ENCODE peak calls at places on chromosomes 2 and 18, in nine cellular contexts. W is psoas muscle; C is CD4-positive, alpha-beta T cell; T is uterus; P is GM10248; U is neural crest cell; I is hepatocyte; M is HFFc6; R is mammary epithelial cell. Z is an unnamed sample.

GRCh38 chr2:227052879-227053278 is 111.1 kb downstream of the COL4A4 start:
- DNase-seq in W (no peak), C (no peak), T (no peak), P (no peak), U (no peak), I (no peak), M (no peak), R (no peak), Z (no peak)

GRCh38 chr2:215145611-215146010 is 7.2 kb upstream of the ABCA12 start:
- DNase-seq in W (no peak), C (no peak), T (no peak), P (no peak), U (no peak), I (no peak), M (no peak), R (no peak), Z (peak; percentile 24)

GRCh38 chr2:42618972-42619371 is 50.5 kb downstream of the MTA3 start:
- DNase-seq in W (no peak), C (no peak), T (no peak), P (no peak), U (no peak), I (no peak), M (peak; percentile 73), R (peak; percentile 77), Z (peak; percentile 47)

GRCh38 chr2:170121689-170122088 is 56.3 kb upstream of the MYO3B start:
- DNase-seq in W (no peak), C (no peak), T (no peak), P (no peak), U (no peak), I (no peak), M (no peak), R (no peak), Z (no peak)

GRCh38 chr18:41767960-41768359 is 187.1 kb upstream of the PIK3C3 start:
- DNase-seq in W (no peak), C (no peak), T (no peak), P (peak; percentile 21), U (no peak), I (peak; percentile 60), M (peak; percentile 60), R (peak; percentile 52), Z (peak; percentile 59)

GRCh38 chr2:47819834-47820233 is 36.9 kb downstream of the MSH6 start:
- DNase-seq in W (no peak), C (no peak), T (no peak), P (no peak), U (no peak), I (no peak), M (peak; percentile 54), R (peak; percentile 26), Z (peak; percentile 47)

GRCh38 chr2:127675335-127676261 is at the start of gene LIMS2:
- DNase-seq in W (no peak), C (no peak), T (peak; percentile 66), P (no peak), U (no peak), I (peak; percentile 42), M (peak; percentile 41), R (no peak), Z (no peak)

GRCh38 chr18:76722224-76723061 is 99.9 kb upstream of the ZNF236 start:
- DNase-seq in W (no peak), C (no peak), T (no peak), P (no peak), U (no peak), I (no peak), M (no peak), R (no peak), Z (no peak)

DNA sequence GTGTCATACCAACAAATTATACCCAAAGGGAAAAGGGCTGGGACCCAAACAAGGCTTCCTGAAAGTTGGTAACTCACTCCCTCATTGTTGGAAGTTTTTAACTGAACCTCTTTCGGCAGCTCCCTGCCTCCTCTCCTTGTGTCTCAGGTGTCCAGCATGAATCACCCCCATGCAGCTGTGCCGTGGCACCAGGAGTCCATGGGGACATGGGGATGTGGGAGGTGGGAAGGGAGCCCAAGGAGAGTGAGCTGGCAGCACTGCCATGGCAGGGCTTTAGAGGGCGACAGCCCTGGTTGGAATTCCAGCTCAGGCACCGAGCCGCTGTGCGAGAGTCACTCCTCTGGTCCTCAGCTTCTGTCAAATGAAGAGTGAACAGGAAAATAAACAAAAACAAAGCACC is 12.5 kb upstream of the GYPC start:
- DNase-seq in W (peak; percentile 50), C (no peak), T (no peak), P (no peak), U (no peak), I (no peak), M (no peak), R (no peak), Z (no peak)
- TF ChIP-seq CTCF in W (peak; percentile 44), C (no peak), T (no peak), P (no peak), U (no peak), I (no peak), M (no peak), R (no peak), Z (no peak)

GRCh38 chr2:133418671-133419070 is 149.6 kb downstream of the NCKAP5 start:
- DNase-seq in W (no peak), C (no peak), T (no peak), P (no peak), U (no peak), I (no peak), M (no peak), R (no peak), Z (no peak)

GRCh38 chr2:133424876-133425275 is 143.4 kb downstream of the NCKAP5 start:
- DNase-seq in W (no peak), C (no peak), T (no peak), P (no peak), U (no peak), I (no peak), M (no peak), R (peak; percentile 84), Z (no peak)

GRCh38 chr2:133420748-133421147 is 147.5 kb downstream of the NCKAP5 start:
- DNase-seq in W (no peak), C (no peak), T (no peak), P (no peak), U (no peak), I (no peak), M (no peak), R (no peak), Z (no peak)

GRCh38 chr2:133422946-133423345 is 145.3 kb downstream of the NCKAP5 start:
- DNase-seq in W (no peak), C (no peak), T (no peak), P (no peak), U (peak; percentile 14), I (no peak), M (no peak), R (peak; percentile 73), Z (peak; percentile 26)

DNA sequence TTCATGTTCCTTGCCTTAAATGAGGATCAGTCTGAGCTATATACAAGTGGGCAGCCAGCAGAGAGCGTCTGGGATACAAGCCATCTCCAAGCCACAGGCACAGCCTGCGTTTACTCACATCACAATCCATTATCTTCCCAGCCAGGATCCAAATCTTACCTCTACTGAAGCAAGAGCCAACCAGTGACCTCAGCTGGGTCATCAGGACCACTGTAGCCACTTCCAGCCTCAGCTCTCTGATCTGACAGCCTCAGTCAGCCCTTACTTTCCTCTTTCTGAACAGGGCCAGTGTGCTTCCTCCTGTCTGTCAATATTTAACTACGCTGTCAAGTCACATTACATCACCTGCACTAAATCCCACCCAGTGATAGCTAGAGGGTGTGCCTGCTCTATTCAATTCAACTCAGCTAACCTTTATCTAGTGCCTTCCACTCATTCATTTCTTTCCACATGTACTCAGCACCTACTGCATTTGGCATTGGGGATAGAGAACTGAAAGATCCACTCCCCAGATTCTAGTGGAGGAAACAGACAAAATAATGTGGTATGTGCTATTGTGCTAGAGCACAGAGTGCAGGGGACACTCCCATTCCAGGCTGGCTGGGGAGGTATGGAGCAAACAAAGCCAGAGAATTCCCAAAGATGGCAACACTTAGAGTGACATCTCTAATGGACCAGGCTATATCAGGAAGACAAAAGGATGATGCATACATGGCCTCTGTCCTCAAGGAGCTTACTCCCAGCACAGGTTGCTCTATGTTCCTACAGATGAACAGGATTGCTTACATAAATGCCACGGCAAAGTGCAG is 146.5 kb downstream of the NCKAP5 start:
- DNase-seq in W (no peak), C (no peak), T (no peak), P (peak; percentile 24), U (no peak), I (peak; percentile 66), M (no peak), R (no peak), Z (no peak)
- TF ChIP-seq CTCF in W (no peak), C (no peak), T (no peak), P (no peak), U (no peak), I (no peak), M (no peak), R (no peak), Z (no peak)

DNA sequence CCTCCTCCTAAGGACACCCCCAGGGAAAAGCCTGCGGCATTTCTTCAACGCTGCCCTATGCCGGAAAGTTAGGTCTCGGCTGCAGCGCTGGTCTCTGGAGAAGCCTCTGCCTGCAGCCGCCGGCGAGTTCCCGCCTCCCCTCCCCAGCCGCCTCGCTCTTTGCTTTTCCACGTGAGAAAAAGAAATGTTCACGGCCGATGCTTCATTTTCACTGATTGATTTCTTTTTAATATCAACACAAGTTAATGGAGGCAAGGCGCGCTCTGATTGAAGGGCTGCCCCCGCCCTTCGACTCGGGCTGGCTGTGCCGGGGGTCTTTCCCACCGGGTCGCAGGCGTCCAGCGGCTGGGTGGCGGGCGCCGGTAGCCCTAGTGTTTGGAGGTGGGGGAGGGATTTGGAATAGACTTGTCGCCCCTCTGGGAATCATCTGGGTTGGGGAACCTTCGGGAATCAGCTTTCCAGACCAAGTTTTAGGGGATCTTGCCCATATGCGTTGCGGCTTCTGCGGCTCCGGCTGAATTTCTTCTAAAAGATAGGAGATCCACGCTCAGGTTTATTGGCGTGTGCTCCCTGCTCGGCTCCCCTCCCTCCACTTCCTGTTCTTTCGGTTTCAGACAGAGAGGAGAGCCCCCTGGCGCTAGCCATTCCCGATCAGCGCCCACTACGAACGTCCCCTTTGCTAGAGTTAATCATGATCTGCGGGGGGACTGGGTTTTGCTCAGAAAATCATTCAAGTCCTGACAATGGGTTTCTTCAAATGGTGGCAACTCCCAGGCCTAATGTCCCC is 4.1 kb downstream of the NRP2 start:
- DNase-seq in W (no peak), C (no peak), T (no peak), P (no peak), U (peak; percentile 47), I (no peak), M (no peak), R (no peak), Z (no peak)
- TF ChIP-seq CTCF in W (no peak), C (no peak), T (peak; percentile 10), P (no peak), U (peak; percentile 48), I (peak; percentile 41), M (no peak), R (no peak), Z (no peak)

DNA sequence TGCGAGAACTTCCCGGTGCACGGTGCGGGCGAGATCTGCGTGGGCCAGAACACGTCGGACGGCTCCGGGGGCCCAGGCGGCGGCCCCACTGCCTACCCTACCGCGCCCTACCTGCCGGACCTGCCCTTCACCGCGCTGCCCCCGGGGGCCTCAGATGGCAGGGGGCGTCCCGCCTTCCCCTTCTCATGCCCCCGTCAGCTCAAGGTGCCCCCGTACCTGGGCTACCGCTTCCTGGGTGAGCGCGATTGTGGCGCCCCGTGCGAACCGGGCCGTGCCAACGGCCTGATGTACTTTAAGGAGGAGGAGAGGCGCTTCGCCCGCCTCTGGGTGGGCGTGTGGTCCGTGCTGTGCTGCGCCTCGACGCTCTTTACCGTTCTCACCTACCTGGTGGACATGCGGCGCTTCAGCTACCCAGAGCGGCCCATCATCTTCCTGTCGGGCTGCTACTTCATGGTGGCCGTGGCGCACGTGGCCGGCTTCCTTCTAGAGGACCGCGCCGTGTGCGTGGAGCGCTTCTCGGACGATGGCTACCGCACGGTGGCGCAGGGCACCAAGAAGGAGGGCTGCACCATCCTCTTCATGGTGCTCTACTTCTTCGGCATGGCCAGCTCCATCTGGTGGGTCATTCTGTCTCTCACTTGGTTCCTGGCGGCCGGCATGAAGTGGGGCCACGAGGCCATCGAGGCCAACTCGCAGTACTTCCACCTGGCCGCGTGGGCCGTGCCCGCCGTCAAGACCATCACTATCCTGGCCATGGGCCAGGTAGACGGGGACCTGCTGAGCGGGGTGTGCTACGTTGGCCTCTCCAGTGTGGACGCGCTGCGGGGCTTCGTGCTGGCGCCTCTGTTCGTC is 1.7 kb downstream of the FZD7 start:
- DNase-seq in W (peak; percentile 69), C (no peak), T (peak; percentile 72), P (no peak), U (peak; percentile 67), I (peak; percentile 83), M (peak; percentile 72), R (peak; percentile 58), Z (no peak)
- TF ChIP-seq CTCF in W (peak; percentile 69), C (no peak), T (peak; percentile 37), P (peak; percentile 33), U (peak; percentile 64), I (peak; percentile 64), M (peak; percentile 80), R (peak; percentile 60), Z (no peak)